ENCODE peak calls at places on chromosomes 3 and 15, in four cellular contexts. R, N, V and B are unnamed samples.

GRCh38 chr3:119944091-119944490 is 150.2 kb downstream of the GSK3B start:
- DNase-seq in N (no peak), V (peak; percentile 35), R (no peak), B (no peak)

GRCh38 chr3:77686560-77686959 is 646.7 kb downstream of the ROBO2 start:
- DNase-seq in N (no peak), R (peak; percentile 4), V (no peak), B (no peak)

GRCh38 chr3:58575986-58576652 is 1.1 kb downstream of the FAM107A start:
- DNase-seq in V (no peak), N (no peak), R (no peak), B (peak; percentile 19)

GRCh38 chr3:129602730-129603560 is 3.5 kb downstream of the PLXND1 start:
- DNase-seq in R (peak; percentile 97), V (peak; percentile 93), N (peak; percentile 91), B (peak; percentile 79)

GRCh38 chr15:63322541-63322940 is 45.1 kb downstream of the APH1B start:
- DNase-seq in N (peak; percentile 58), R (peak; percentile 62), V (peak; percentile 20), B (peak; percentile 31)

GRCh38 chr3:60319179-60319858 is 931.9 kb downstream of the FHIT start:
- DNase-seq in R (no peak), N (no peak), V (no peak), B (no peak)

GRCh38 chr3:36907911-36908646 is 36.8 kb downstream of the TRANK1 start:
- DNase-seq in V (peak; percentile 81), R (peak; percentile 85), N (peak; percentile 46), B (peak; percentile 67)

GRCh38 chr15:69689133-69689532 is 236.5 kb downstream of the RPLP1 start:
- DNase-seq in N (no peak), V (no peak), R (no peak), B (no peak)

GRCh38 chr3:52524258-52524751 is 9.4 kb downstream of the NT5DC2 start:
- DNase-seq in V (no peak), N (no peak), R (no peak), B (no peak)